ENCODE peak calls at places on chromosomes 2 and 18, in five cellular contexts. Q, H, J, P and S are unnamed samples.

GRCh38 chr2:72089537-72089936 is 58.1 kb downstream of the CYP26B1 start:
- DNase-seq in Q (no peak), H (no peak), J (no peak), P (no peak), S (no peak)

GRCh38 chr2:95389256-95390119 is 13.0 kb upstream of the FAHD2A start:
- DNase-seq in Q (peak; percentile 46), H (peak; percentile 57), J (no peak), P (no peak), S (peak; percentile 71)

GRCh38 chr2:120765911-120766757 is 30.5 kb downstream of the GLI2 start:
- DNase-seq in Q (peak; percentile 84), H (no peak), J (no peak), P (peak; percentile 71), S (no peak)

GRCh38 chr2:43748333-43748732 is 25.5 kb upstream of the DYNC2LI1 start:
- DNase-seq in Q (no peak), H (no peak), J (no peak), P (no peak), S (no peak)

GRCh38 chr2:159128191-159128590 is 158.3 kb downstream of the WDSUB1 start:
- DNase-seq in Q (no peak), H (no peak), J (no peak), P (no peak), S (no peak)

GRCh38 chr18:23281626-23282436 is 146.5 kb downstream of the CABLES1 start:
- DNase-seq in Q (peak; percentile 39), H (no peak), J (no peak), P (no peak), S (no peak)

GRCh38 chr2:871175-871727 is 79.4 kb upstream of the SNTG2 start:
- DNase-seq in Q (no peak), H (no peak), J (no peak), P (no peak), S (no peak)

GRCh38 chr18:7514796-7515440 is 52.2 kb upstream of the PTPRM start:
- DNase-seq in Q (no peak), H (peak; percentile 22), J (no peak), P (no peak), S (no peak)

GRCh38 chr2:88199912-88200682 is 30.0 kb downstream of the THNSL2 start:
- DNase-seq in Q (peak; percentile 27), H (no peak), J (peak; percentile 38), P (no peak), S (peak; percentile 35)

GRCh38 chr2:69674301-69674640 is 30.7 kb upstream of the AAK1 start:
- DNase-seq in Q (no peak), H (no peak), J (no peak), P (no peak), S (no peak)

GRCh38 chr2:165499131-165499530 is 29.6 kb downstream of the CSRNP3 start:
- DNase-seq in Q (no peak), H (no peak), J (no peak), P (no peak), S (no peak)

GRCh38 chr2:47218066-47218581 is 63.0 kb upstream of the STPG4 start:
- DNase-seq in Q (peak; percentile 34), H (no peak), J (no peak), P (no peak), S (no peak)

GRCh38 chr2:33118648-33119047 is 171.9 kb downstream of the LTBP1 start:
- DNase-seq in Q (no peak), H (no peak), J (no peak), P (no peak), S (peak; percentile 40)

GRCh38 chr18:2096581-2096980 is 474.7 kb downstream of the METTL4 start:
- DNase-seq in Q (no peak), H (no peak), J (no peak), P (no peak), S (no peak)

GRCh38 chr2:231111987-231112386 is 12.9 kb downstream of the HTR2B start:
- DNase-seq in Q (no peak), H (no peak), J (no peak), P (no peak), S (no peak)